ENCODE peak calls at places on chromosomes 4 and X, in six cellular contexts. V, M, H, K, Y and R are unnamed samples.

GRCh38 chrX:54695816-54696487 is 102.1 kb downstream of the ITIH6 start:
- DNase-seq in V (no peak), M (no peak), H (no peak), K (no peak), Y (no peak), R (no peak)

GRCh38 chrX:13863326-13863725 is 46.4 kb upstream of the GPM6B start:
- DNase-seq in V (no peak), M (no peak), H (no peak), K (no peak), Y (no peak), R (peak)

GRCh38 chrX:115147220-115147619 is 42.0 kb upstream of the RBMXL3 start:
- DNase-seq in V (peak), M (no peak), H (no peak), K (no peak), Y (peak), R (no peak)

GRCh38 chr4:70291341-70291740 is 43.4 kb upstream of the CABS1 start:
- DNase-seq in V (no peak), M (no peak), H (no peak), K (no peak), Y (no peak), R (no peak)

GRCh38 chr4:86848136-86848535 is 1.0 kb downstream of the SLC10A6 start:
- DNase-seq in V (no peak), M (no peak), H (no peak), K (no peak), Y (no peak), R (no peak)

GRCh38 chr4:9952415-9952950 is 68.8 kb downstream of the SLC2A9 start:
- DNase-seq in V (peak), M (no peak), H (no peak), K (no peak), Y (peak), R (no peak)

GRCh38 chr4:28267166-28267565 is 1406.5 kb downstream of the STIM2 start:
- DNase-seq in V (no peak), M (no peak), H (no peak), K (no peak), Y (no peak), R (no peak)

GRCh38 chr4:48409203-48409602 is 67.9 kb downstream of the SLAIN2 start:
- DNase-seq in V (no peak), M (no peak), H (no peak), K (no peak), Y (no peak), R (no peak)

GRCh38 chr4:1855334-1856070 is 454 bp downstream of the LETM1 start:
- DNase-seq in V (no peak), M (peak), H (peak), K (peak), Y (no peak), R (no peak)

GRCh38 chr4:100128338-100128737 is 61.9 kb downstream of the DDIT4L start:
- DNase-seq in V (peak), M (no peak), H (no peak), K (no peak), Y (no peak), R (no peak)

GRCh38 chrX:36974896-36975295 is 33.3 kb upstream of the FAM47C start:
- DNase-seq in V (no peak), M (no peak), H (no peak), K (no peak), Y (no peak), R (no peak)

GRCh38 chr4:179981161-179981560 is 2262.0 kb upstream of the TENM3 start:
- DNase-seq in V (no peak), M (no peak), H (no peak), K (no peak), Y (no peak), R (no peak)

GRCh38 chr4:123415977-123416376 is 19.4 kb downstream of the SPRY1 start:
- DNase-seq in V (no peak), M (no peak), H (no peak), K (no peak), Y (peak), R (no peak)

GRCh38 chr4:183035726-183036415 is 63.2 kb upstream of the WWC2 start:
- DNase-seq in V (peak), M (no peak), H (no peak), K (no peak), Y (no peak), R (no peak)

GRCh38 chrX:21493226-21493850 is 119.1 kb downstream of the CNKSR2 start:
- DNase-seq in V (no peak), M (no peak), H (no peak), K (no peak), Y (peak), R (peak)

GRCh38 chrX:41009816-41010187 is 75.4 kb upstream of the USP9X start:
- DNase-seq in V (no peak), M (no peak), H (no peak), K (no peak), Y (no peak), R (no peak)

GRCh38 chr4:38857354-38858096 is 908 bp upstream of the TLR6 start:
- DNase-seq in V (no peak), M (no peak), H (no peak), K (peak), Y (peak), R (peak)

GRCh38 chr4:170325599-170325998 is 235.8 kb upstream of the AADAT start:
- DNase-seq in V (no peak), M (no peak), H (no peak), K (no peak), Y (no peak), R (no peak)

GRCh38 chrX:13119386-13119785 is 75.0 kb upstream of the FAM9C start:
- DNase-seq in V (no peak), M (no peak), H (no peak), K (no peak), Y (peak), R (no peak)

GRCh38 chrX:112799425-112799824 is 41.2 kb downstream of the AMOT start:
- DNase-seq in V (no peak), M (no peak), H (no peak), K (no peak), Y (no peak), R (no peak)

GRCh38 chr4:108681321-108681809 is 31.0 kb downstream of the OSTC start:
- DNase-seq in V (no peak), M (no peak), H (no peak), K (no peak), Y (no peak), R (no peak)

GRCh38 chr4:153234923-153235322 is 30.7 kb downstream of the TRIM2 start:
- DNase-seq in V (no peak), M (no peak), H (no peak), K (no peak), Y (peak), R (no peak)

GRCh38 chrX:11967986-11968385 is 170.3 kb upstream of the FRMPD4 start:
- DNase-seq in V (no peak), M (no peak), H (no peak), K (no peak), Y (peak), R (no peak)

GRCh38 chr4:7487998-7488671 is 53.4 kb upstream of the PSAPL1 start:
- DNase-seq in V (no peak), M (no peak), H (no peak), K (no peak), Y (no peak), R (no peak)

GRCh38 chr4:148017801-148018200 is 285.9 kb downstream of the ARHGAP10 start:
- DNase-seq in V (no peak), M (no peak), H (no peak), K (no peak), Y (peak), R (no peak)

GRCh38 chr4:145326491-145326890 is 146.1 kb upstream of the OTUD4 start:
- DNase-seq in V (no peak), M (no peak), H (no peak), K (no peak), Y (no peak), R (no peak)

GRCh38 chrX:48196745-48197213 is at the start of gene SSX5:
- DNase-seq in V (no peak), M (no peak), H (no peak), K (no peak), Y (no peak), R (no peak)

GRCh38 chr4:1703880-1704279 is 8.2 kb downstream of the SLBP start:
- DNase-seq in V (no peak), M (no peak), H (no peak), K (no peak), Y (no peak), R (no peak)

GRCh38 chrX:11952176-11952720 is 186.0 kb upstream of the FRMPD4 start:
- DNase-seq in V (no peak), M (no peak), H (no peak), K (peak), Y (peak), R (no peak)

GRCh38 chr4:168050002-168050401 is 42.3 kb upstream of the ANXA10 start:
- DNase-seq in V (no peak), M (no peak), H (no peak), K (no peak), Y (no peak), R (no peak)

GRCh38 chrX:35166023-35166422 is 223.4 kb downstream of the FAM47B start:
- DNase-seq in V (no peak), M (peak), H (no peak), K (no peak), Y (no peak), R (peak)

GRCh38 chrX:109345866-109346265 is 136.0 kb downstream of the GUCY2F start:
- DNase-seq in V (no peak), M (no peak), H (no peak), K (no peak), Y (peak), R (no peak)

GRCh38 chr4:81069706-81070331 is 39.3 kb downstream of the BMP3 start:
- DNase-seq in V (peak), M (peak), H (no peak), K (peak), Y (peak), R (peak)

GRCh38 chr4:127634181-127634580 is 1.4 kb downstream of the INTU start:
- DNase-seq in V (no peak), M (no peak), H (no peak), K (no peak), Y (peak), R (no peak)

GRCh38 chrX:151488677-151489076 is 74.8 kb upstream of the PASD1 start:
- DNase-seq in V (peak), M (peak), H (no peak), K (no peak), Y (no peak), R (no peak)
- TF ChIP-seq CTCF in V (peak), M (no peak), H (no peak), K (peak), Y (no peak), R (no peak)

DNA sequence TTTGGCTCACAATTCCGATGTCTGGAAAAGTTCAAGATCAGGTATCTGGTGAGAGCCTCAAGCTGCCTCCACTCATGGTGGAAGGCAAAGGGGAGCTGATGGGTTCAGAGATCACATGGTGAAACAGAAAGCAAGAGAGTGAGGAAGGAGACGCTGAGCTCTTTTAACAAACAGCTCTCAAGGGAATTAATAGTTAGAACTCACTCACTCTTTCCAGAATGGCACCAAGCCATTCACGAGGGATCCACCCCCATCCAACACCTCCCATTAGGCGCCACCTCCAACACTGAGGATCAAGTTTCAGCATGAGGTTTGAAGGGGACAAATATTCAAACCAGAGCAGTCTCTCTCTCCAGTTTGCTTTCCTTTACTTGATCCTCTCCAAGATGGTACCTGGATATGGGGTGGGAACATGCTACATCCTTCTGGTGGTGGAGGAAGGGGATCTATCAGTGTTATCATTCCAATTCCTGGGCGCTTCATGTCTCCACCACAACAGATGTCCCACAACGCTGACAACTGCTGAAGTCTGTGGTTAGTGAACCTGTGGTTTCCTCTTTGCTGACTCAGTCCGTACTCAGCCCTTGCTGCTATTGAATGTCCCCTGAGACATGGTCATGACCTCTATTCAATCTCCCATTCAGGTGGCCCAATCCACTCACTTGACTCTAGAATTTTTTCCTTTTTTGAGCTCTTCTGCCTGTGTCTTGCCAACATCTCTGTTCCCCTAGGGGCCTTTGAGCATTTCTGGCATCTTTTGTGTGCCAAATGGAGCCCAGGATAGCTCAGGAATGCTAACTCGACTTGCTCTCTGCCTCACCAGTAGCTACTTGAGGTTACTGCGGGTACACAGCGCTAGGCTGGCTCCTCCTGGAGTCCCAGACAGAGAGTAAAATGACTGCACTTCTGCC is 395.2 kb downstream of the MID1IP1 start:
- DNase-seq in V (peak), M (peak), H (no peak), K (no peak), Y (no peak), R (peak)
- H3K4me3 ChIP-seq in V (no peak), M (no peak), H (no peak), K (no peak), Y (no peak), R (no peak)

DNA sequence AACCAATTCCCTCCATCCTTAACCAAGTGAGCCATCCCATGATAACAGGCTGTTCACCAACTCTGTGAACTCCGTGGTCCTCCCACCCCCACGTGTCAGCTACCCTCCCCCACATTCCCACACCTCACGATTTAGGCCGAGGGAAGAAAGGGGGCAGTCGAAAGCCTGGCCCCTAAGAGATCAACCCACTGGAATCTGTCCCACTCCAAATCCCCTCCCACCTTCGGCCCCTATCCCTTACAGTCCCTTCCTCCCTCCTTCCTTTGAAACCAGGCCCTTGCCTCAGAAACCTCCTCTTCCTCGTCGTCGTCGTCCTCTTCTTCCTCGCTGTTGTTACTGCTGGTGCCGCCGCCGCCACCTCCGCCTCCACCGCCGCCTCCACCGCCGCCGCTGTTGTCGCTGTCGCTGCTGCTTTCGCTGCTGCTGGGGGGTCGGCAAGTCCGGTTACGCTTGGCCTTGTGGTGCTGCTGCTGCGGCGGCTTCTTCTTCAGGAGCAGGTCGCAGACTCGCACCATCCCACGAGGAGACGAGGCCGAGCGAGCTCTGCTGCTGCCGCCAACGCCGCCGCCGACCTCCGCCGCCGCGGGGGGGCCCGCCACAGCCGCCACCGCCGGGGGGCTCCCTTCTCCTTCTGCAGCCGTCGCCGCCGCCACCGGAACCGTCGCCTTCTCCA is 467 bp downstream of the ANKRD17 start:
- DNase-seq in V (peak), M (peak), H (no peak), K (no peak), Y (peak), R (no peak)
- TF ChIP-seq CTCF in V (peak), M (peak), H (no peak), K (peak), Y (no peak), R (no peak)

DNA sequence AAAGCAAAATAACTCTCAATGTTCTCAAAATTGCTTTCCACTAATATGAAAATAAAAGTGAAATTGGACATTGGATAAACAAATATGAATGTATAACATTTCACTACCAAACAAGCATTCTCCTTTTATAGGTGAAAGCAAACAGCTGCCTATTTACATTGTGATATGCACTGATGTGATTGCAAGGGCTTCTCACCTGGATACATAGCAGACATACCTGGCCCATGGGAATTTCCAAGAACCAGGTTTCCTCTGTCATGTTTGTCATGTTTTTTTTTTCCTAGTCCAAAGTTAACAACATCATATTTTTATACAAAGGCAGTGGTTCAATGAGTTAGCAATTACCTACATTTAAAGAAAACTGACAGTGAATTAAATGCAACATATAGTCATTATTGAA is 228.5 kb downstream of the ANKRD50 start:
- DNase-seq in V (no peak), M (no peak), H (no peak), K (no peak), Y (no peak), R (no peak)
- H3K4me3 ChIP-seq in V (no peak), M (no peak), H (no peak), K (no peak), Y (no peak), R (no peak)